ENCODE peak calls at places on chromosomes 12 and 14, in six cellular contexts. N is AG04450, Z is IMR-90, K is tibial artery, L is K562, S is fibroblast of lung. O is an unnamed sample.
A peak's percentile ranks its signal among the peaks of the same experiment; 100 is the strongest.

GRCh38 chr12:132489078-132489601 is 811 bp upstream of the FBRSL1 start:
- DNase-seq in N (no peak), Z (no peak), K (peak; percentile 75), L (no peak), S (no peak), O (no peak)

GRCh38 chr14:61197416-61197815 is 83.7 kb downstream of the TMEM30B start:
- DNase-seq in N (no peak), Z (no peak), K (no peak), L (no peak), S (no peak), O (no peak)

GRCh38 chr12:34396006-34396860 is 373.9 kb downstream of the ALG10 start:
- DNase-seq in N (no peak), Z (no peak), K (peak; percentile 51), L (no peak), S (no peak), O (no peak)

GRCh38 chr12:14961466-14962155 is at the start of gene ARHGDIB:
- DNase-seq in N (no peak), Z (no peak), K (no peak), L (peak; percentile 59), S (no peak), O (no peak)

GRCh38 chr12:112627851-112628250 is 163.7 kb upstream of the RPH3A start:
- DNase-seq in N (no peak), Z (no peak), K (no peak), L (no peak), S (no peak), O (no peak)

GRCh38 chr14:56487761-56488160 is 91.8 kb upstream of the TMEM260 start:
- DNase-seq in N (no peak), Z (peak; percentile 67), K (no peak), L (no peak), S (no peak), O (no peak)

GRCh38 chr14:70013269-70013873 is 134.2 kb downstream of the SMOC1 start:
- DNase-seq in N (no peak), Z (peak; percentile 30), K (no peak), L (peak; percentile 45), S (no peak), O (no peak)

GRCh38 chr12:4037747-4038312 is 164.6 kb upstream of the PARP11 start:
- DNase-seq in N (no peak), Z (peak; percentile 44), K (no peak), L (peak; percentile 5), S (peak; percentile 68), O (peak; percentile 19)

GRCh38 chr12:51589060-51589459 is 2.0 kb upstream of the SCN8A start:
- DNase-seq in N (no peak), Z (no peak), K (no peak), L (no peak), S (no peak), O (no peak)

GRCh38 chr12:115404761-115405470 is 720.9 kb upstream of the TBX3 start:
- DNase-seq in N (peak; percentile 65), Z (peak; percentile 92), K (no peak), L (no peak), S (peak; percentile 51), O (peak; percentile 70)

GRCh38 chr12:66188584-66189475 is at the start of gene IRAK3:
- DNase-seq in N (no peak), Z (peak; percentile 31), K (peak; percentile 93), L (no peak), S (peak; percentile 72), O (no peak)

GRCh38 chr14:53391631-53392030 is 238.5 kb upstream of the DDHD1 start:
- DNase-seq in N (peak; percentile 43), Z (peak; percentile 90), K (no peak), L (no peak), S (peak; percentile 57), O (peak; percentile 43)

GRCh38 chr12:75585309-75585708 is 73.9 kb upstream of the KRR1 start:
- DNase-seq in N (peak; percentile 46), Z (peak; percentile 92), K (no peak), L (no peak), S (peak; percentile 79), O (no peak)

GRCh38 chr12:14854586-14855163 is 11.3 kb upstream of the ART4 start:
- DNase-seq in N (no peak), Z (peak; percentile 16), K (no peak), L (no peak), S (peak; percentile 75), O (no peak)

GRCh38 chr12:67943295-67943892 is 45.9 kb upstream of the IFNG-AS1 start:
- DNase-seq in N (peak; percentile 38), Z (peak; percentile 74), K (no peak), L (peak; percentile 62), S (peak; percentile 82), O (peak; percentile 75)

GRCh38 chr14:76348898-76349297 is 27.0 kb upstream of the ESRRB start:
- DNase-seq in N (no peak), Z (peak; percentile 29), K (no peak), L (peak; percentile 3), S (peak; percentile 11), O (peak; percentile 45)

GRCh38 chr12:86226481-86226880 is 29.7 kb downstream of the MGAT4C start:
- DNase-seq in N (no peak), Z (no peak), K (no peak), L (no peak), S (no peak), O (no peak)

GRCh38 chr12:112357214-112357613 is 25.0 kb downstream of the HECTD4 start:
- DNase-seq in N (no peak), Z (no peak), K (no peak), L (peak; percentile 34), S (no peak), O (no peak)

GRCh38 chr12:95384785-95385184 is 89.2 kb upstream of the METAP2 start:
- DNase-seq in N (no peak), Z (no peak), K (no peak), L (no peak), S (no peak), O (no peak)

GRCh38 chr12:95380997-95381786 is 92.8 kb upstream of the METAP2 start:
- DNase-seq in N (no peak), Z (no peak), K (no peak), L (no peak), S (peak; percentile 61), O (no peak)

GRCh38 chr12:95386056-95386455 is 87.9 kb upstream of the METAP2 start:
- DNase-seq in N (no peak), Z (no peak), K (no peak), L (no peak), S (peak; percentile 59), O (no peak)

GRCh38 chr12:95385646-95386045 is 88.3 kb upstream of the METAP2 start:
- DNase-seq in N (peak; percentile 21), Z (peak; percentile 19), K (no peak), L (peak; percentile 21), S (peak; percentile 77), O (no peak)

GRCh38 chr12:95385246-95385645 is 88.7 kb upstream of the METAP2 start:
- DNase-seq in N (peak; percentile 18), Z (peak; percentile 8), K (peak; percentile 69), L (peak; percentile 12), S (peak; percentile 67), O (peak; percentile 48)
- H3K4me3 ChIP-seq in N (peak overlapping the region; percentile 42), Z (peak overlapping the region; percentile 19), K (peak overlapping the region; percentile 50), L (no peak overlapping the region), S (peak overlapping the region; percentile 46), O (peak overlapping the region; percentile 35)

DNA sequence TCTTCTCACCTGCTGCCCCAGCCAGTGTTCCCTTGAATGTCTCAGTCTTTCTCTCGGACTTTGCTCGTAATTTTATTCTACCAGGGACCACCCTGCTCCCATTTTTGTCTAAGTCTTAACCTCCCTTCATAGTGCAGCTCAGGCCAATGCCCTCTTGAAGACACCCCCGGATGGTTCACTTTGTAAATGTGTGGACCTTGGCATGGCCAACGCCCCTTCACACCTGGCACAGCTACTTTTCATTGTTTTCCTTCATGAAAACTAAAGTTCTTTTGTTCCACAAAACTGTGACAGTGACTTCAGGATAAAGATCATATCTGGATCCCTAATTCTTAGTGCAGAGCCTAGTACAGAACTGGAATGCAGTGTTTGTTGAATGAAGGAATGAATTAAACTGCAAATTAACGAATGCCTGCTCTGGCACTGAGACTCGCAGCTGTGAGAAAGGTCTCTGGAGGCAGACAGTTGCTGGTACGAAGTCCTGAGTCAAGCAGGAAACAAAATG is 3.5 kb upstream of the RNASE4 start:
- DNase-seq in N (no peak), Z (no peak), K (no peak), L (no peak), S (no peak), O (no peak)
- H3K4me3 ChIP-seq in N (peak overlapping the region; percentile 86), Z (peak overlapping the region; percentile 65), K (peak overlapping the region; percentile 76), L (peak overlapping the region; percentile 75), S (peak overlapping the region; percentile 92), O (peak overlapping the region; percentile 81)

GRCh38 chr14:34199585-34199984 is 248.7 kb upstream of the EGLN3 start:
- DNase-seq in N (no peak), Z (peak; percentile 46), K (no peak), L (no peak), S (peak; percentile 2), O (peak; percentile 78)
- H3K4me3 ChIP-seq in N (no peak overlapping the region), Z (no peak overlapping the region), K (no peak overlapping the region), L (no peak overlapping the region), S (no peak overlapping the region), O (no peak overlapping the region)

GRCh38 chr12:54371328-54372112 is 7.2 kb upstream of the GPR84 start:
- DNase-seq in N (no peak), Z (no peak), K (peak; percentile 78), L (no peak), S (peak; percentile 80), O (no peak)

GRCh38 chr12:54370218-54370730 is 6.0 kb upstream of the GPR84 start:
- DNase-seq in N (peak; percentile 46), Z (peak; percentile 77), K (peak; percentile 90), L (peak; percentile 87), S (peak; percentile 83), O (peak; percentile 46)

GRCh38 chr12:54369597-54370217 is 5.4 kb upstream of the GPR84 start:
- DNase-seq in N (no peak), Z (no peak), K (no peak), L (no peak), S (no peak), O (no peak)

GRCh38 chr12:54368709-54369596 is 4.7 kb upstream of the GPR84 start:
- DNase-seq in N (peak; percentile 85), Z (peak; percentile 88), K (peak; percentile 94), L (peak; percentile 96), S (peak; percentile 89), O (peak; percentile 82)

DNA sequence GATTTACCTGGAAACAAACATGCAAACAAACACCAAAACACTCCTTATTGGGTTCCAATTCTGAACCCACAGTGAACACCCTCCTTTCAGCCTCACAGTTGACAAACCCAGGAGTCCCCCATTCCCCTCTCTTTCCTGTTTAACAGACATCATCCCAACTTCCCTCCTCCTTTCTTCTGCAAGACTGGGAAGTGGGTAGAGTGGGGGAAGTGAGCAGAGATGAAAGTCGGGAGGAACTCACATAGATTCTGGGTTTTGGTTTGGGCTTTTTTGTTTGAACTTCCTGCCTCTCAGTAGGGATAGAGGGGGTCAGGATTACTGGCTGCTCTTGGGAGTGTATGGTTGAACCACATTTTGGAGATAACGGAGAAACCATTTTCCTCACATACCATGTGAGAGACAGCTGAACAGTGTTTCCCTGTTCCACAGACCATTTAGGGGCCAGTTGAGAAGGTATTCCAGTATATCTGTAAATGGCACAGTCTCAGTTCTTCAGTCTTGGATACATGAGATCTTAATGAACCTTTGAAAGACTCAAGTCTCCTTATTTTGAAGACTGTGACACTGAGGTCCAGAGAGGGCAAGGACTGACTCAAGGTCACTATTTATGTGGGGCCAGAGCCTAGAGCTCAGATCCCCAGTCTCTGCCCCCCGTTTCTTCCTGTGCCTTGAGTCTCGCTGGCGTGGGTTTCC is 3.9 kb upstream of the GPR84 start:
- DNase-seq in N (no peak), Z (no peak), K (no peak), L (no peak), S (no peak), O (no peak)
- H3K4me3 ChIP-seq in N (no peak overlapping the region), Z (no peak overlapping the region), K (peak overlapping the region; percentile 46), L (no peak overlapping the region), S (no peak overlapping the region), O (no peak overlapping the region)